ENCODE peak calls at places on chromosomes 5 and 9, in nine cellular contexts. One of them, this sample, is unnamed.

GRCh38 chr5:50440651-50441478 is at the start of gene EMB:
- DNase-seq in A549: peak
- DNase-seq in mesothelial cell of epicardium: peak
- DNase-seq in HCT116: peak
- DNase-seq in pancreas: peak
- DNase-seq in GM12865: peak
- DNase-seq in IMR-90: no peak
- DNase-seq in cardiac fibroblast: peak
- DNase-seq in foreskin fibroblast: peak
- DNase-seq in this sample: peak

GRCh38 chr5:57671371-57671770 is 188.8 kb upstream of the ACTBL2 start:
- DNase-seq in A549: no peak
- DNase-seq in mesothelial cell of epicardium: no peak
- DNase-seq in HCT116: no peak
- DNase-seq in pancreas: no peak
- DNase-seq in GM12865: no peak
- DNase-seq in IMR-90: no peak
- DNase-seq in cardiac fibroblast: no peak
- DNase-seq in foreskin fibroblast: no peak
- DNase-seq in this sample: no peak

GRCh38 chr5:1192971-1193590 is 8.3 kb upstream of the SLC6A19 start:
- DNase-seq in A549: no peak
- DNase-seq in mesothelial cell of epicardium: no peak
- DNase-seq in HCT116: no peak
- DNase-seq in pancreas: peak
- DNase-seq in GM12865: no peak
- DNase-seq in IMR-90: no peak
- DNase-seq in cardiac fibroblast: no peak
- DNase-seq in foreskin fibroblast: no peak
- DNase-seq in this sample: no peak

GRCh38 chr5:168666356-168666755 is 87.2 kb upstream of the PANK3 start:
- DNase-seq in A549: no peak
- DNase-seq in mesothelial cell of epicardium: no peak
- DNase-seq in HCT116: no peak
- DNase-seq in pancreas: no peak
- DNase-seq in GM12865: no peak
- DNase-seq in IMR-90: no peak
- DNase-seq in cardiac fibroblast: no peak
- DNase-seq in foreskin fibroblast: no peak
- DNase-seq in this sample: no peak

GRCh38 chr5:173315495-173316352 is 12.5 kb downstream of the STC2 start:
- DNase-seq in A549: no peak
- DNase-seq in mesothelial cell of epicardium: no peak
- DNase-seq in HCT116: no peak
- DNase-seq in pancreas: no peak
- DNase-seq in GM12865: no peak
- DNase-seq in IMR-90: peak
- DNase-seq in cardiac fibroblast: peak
- DNase-seq in foreskin fibroblast: peak
- DNase-seq in this sample: no peak

GRCh38 chr5:81904861-81905260 is 67.0 kb upstream of the ATG10 start:
- DNase-seq in A549: no peak
- DNase-seq in mesothelial cell of epicardium: no peak
- DNase-seq in HCT116: no peak
- DNase-seq in pancreas: no peak
- DNase-seq in GM12865: no peak
- DNase-seq in IMR-90: peak
- DNase-seq in cardiac fibroblast: peak
- DNase-seq in foreskin fibroblast: no peak
- DNase-seq in this sample: no peak

GRCh38 chr9:110444911-110445310 is 107.2 kb upstream of the TXNDC8 start:
- DNase-seq in A549: no peak
- DNase-seq in mesothelial cell of epicardium: no peak
- DNase-seq in HCT116: no peak
- DNase-seq in pancreas: no peak
- DNase-seq in GM12865: no peak
- DNase-seq in IMR-90: peak
- DNase-seq in cardiac fibroblast: peak
- DNase-seq in foreskin fibroblast: peak
- DNase-seq in this sample: no peak

GRCh38 chr5:86617309-86617755 is 409 bp upstream of the COX7C start:
- DNase-seq in A549: no peak
- DNase-seq in mesothelial cell of epicardium: no peak
- DNase-seq in HCT116: no peak
- DNase-seq in pancreas: no peak
- DNase-seq in GM12865: no peak
- DNase-seq in IMR-90: no peak
- DNase-seq in cardiac fibroblast: no peak
- DNase-seq in foreskin fibroblast: no peak
- DNase-seq in this sample: no peak

GRCh38 chr5:31209341-31209740 is 15.9 kb downstream of the CDH6 start:
- DNase-seq in A549: no peak
- DNase-seq in mesothelial cell of epicardium: no peak
- DNase-seq in HCT116: no peak
- DNase-seq in pancreas: no peak
- DNase-seq in GM12865: no peak
- DNase-seq in IMR-90: no peak
- DNase-seq in cardiac fibroblast: no peak
- DNase-seq in foreskin fibroblast: no peak
- DNase-seq in this sample: no peak

GRCh38 chr9:87179556-87180340 is 232.4 kb upstream of the GAS1 start:
- DNase-seq in A549: no peak
- DNase-seq in mesothelial cell of epicardium: no peak
- DNase-seq in HCT116: no peak
- DNase-seq in pancreas: no peak
- DNase-seq in GM12865: peak
- DNase-seq in IMR-90: no peak
- DNase-seq in cardiac fibroblast: no peak
- DNase-seq in foreskin fibroblast: no peak
- DNase-seq in this sample: no peak

GRCh38 chr5:170348069-170348702 is 41.0 kb downstream of the KCNMB1 start:
- DNase-seq in A549: no peak
- DNase-seq in mesothelial cell of epicardium: no peak
- DNase-seq in HCT116: no peak
- DNase-seq in pancreas: no peak
- DNase-seq in GM12865: no peak
- DNase-seq in IMR-90: no peak
- DNase-seq in cardiac fibroblast: peak
- DNase-seq in foreskin fibroblast: peak
- DNase-seq in this sample: no peak
- TF ChIP-seq CTCF in A549: no peak
- TF ChIP-seq CTCF in mesothelial cell of epicardium: no peak
- TF ChIP-seq CTCF in HCT116: no peak
- TF ChIP-seq CTCF in pancreas: no peak
- TF ChIP-seq CTCF in GM12865: no peak
- TF ChIP-seq CTCF in IMR-90: no peak
- TF ChIP-seq CTCF in cardiac fibroblast: no peak
- TF ChIP-seq CTCF in foreskin fibroblast: no peak
- TF ChIP-seq CTCF in this sample: no peak

GRCh38 chr9:88745281-88746001 is 210.5 kb downstream of the NXNL2 start:
- DNase-seq in A549: no peak
- DNase-seq in mesothelial cell of epicardium: no peak
- DNase-seq in HCT116: no peak
- DNase-seq in pancreas: no peak
- DNase-seq in GM12865: no peak
- DNase-seq in IMR-90: peak
- DNase-seq in cardiac fibroblast: peak
- DNase-seq in foreskin fibroblast: peak
- DNase-seq in this sample: no peak

GRCh38 chr9:88748566-88749238 is 213.7 kb downstream of the NXNL2 start:
- DNase-seq in A549: no peak
- DNase-seq in mesothelial cell of epicardium: no peak
- DNase-seq in HCT116: no peak
- DNase-seq in pancreas: no peak
- DNase-seq in GM12865: no peak
- DNase-seq in IMR-90: peak
- DNase-seq in cardiac fibroblast: peak
- DNase-seq in foreskin fibroblast: peak
- DNase-seq in this sample: no peak

GRCh38 chr9:88746744-88747398 is 211.9 kb downstream of the NXNL2 start:
- DNase-seq in A549: no peak
- DNase-seq in mesothelial cell of epicardium: no peak
- DNase-seq in HCT116: no peak
- DNase-seq in pancreas: no peak
- DNase-seq in GM12865: no peak
- DNase-seq in IMR-90: no peak
- DNase-seq in cardiac fibroblast: no peak
- DNase-seq in foreskin fibroblast: no peak
- DNase-seq in this sample: no peak

GRCh38 chr9:88747768-88748167 is 212.8 kb downstream of the NXNL2 start:
- DNase-seq in A549: peak
- DNase-seq in mesothelial cell of epicardium: no peak
- DNase-seq in HCT116: no peak
- DNase-seq in pancreas: no peak
- DNase-seq in GM12865: no peak
- DNase-seq in IMR-90: peak
- DNase-seq in cardiac fibroblast: peak
- DNase-seq in foreskin fibroblast: peak
- DNase-seq in this sample: no peak

DNA sequence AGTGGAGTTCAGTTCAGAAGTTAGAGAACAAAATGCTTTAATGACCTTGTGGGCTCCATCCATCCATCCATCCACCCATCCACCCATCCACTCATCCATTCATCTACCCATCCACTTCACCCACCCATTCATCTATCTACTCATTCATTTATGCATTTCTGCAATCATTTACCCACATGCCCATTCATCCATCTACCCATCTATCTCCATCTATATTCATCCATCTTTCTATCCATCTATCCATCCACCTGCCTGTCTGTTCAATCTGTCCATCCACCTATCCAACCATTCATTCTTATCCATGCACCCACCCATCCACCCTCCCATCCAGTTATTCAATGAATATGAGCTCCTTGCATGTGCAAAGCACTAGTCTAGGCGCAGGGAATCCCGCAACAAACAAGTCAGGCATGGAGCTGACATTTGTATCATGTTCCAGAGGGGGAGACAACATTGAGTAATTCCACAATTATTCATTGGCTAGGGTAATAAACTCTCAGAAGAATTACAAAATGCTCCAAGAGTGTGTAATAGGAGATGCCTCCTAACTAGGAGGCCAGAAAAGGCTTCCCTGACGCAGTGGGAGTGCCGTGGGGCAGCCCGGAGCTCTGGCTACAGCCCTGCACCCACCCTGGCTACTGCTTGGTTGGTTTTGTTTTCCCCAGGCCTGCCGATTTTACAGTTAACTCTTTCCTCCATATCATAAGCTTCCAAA is 211.2 kb downstream of the NXNL2 start:
- DNase-seq in A549: no peak
- DNase-seq in mesothelial cell of epicardium: no peak
- DNase-seq in HCT116: no peak
- DNase-seq in pancreas: no peak
- DNase-seq in GM12865: no peak
- DNase-seq in IMR-90: peak
- DNase-seq in cardiac fibroblast: peak
- DNase-seq in foreskin fibroblast: peak
- DNase-seq in this sample: no peak
- TF ChIP-seq CTCF in A549: no peak
- TF ChIP-seq CTCF in mesothelial cell of epicardium: no peak
- TF ChIP-seq CTCF in HCT116: no peak
- TF ChIP-seq CTCF in pancreas: no peak
- TF ChIP-seq CTCF in GM12865: no peak
- TF ChIP-seq CTCF in IMR-90: no peak
- TF ChIP-seq CTCF in cardiac fibroblast: no peak
- TF ChIP-seq CTCF in foreskin fibroblast: no peak
- TF ChIP-seq CTCF in this sample: no peak

GRCh38 chr5:160188151-160188967 is 40.9 kb upstream of the FABP6 start:
- DNase-seq in A549: peak
- DNase-seq in mesothelial cell of epicardium: peak
- DNase-seq in HCT116: no peak
- DNase-seq in pancreas: peak
- DNase-seq in GM12865: no peak
- DNase-seq in IMR-90: peak
- DNase-seq in cardiac fibroblast: peak
- DNase-seq in foreskin fibroblast: peak
- DNase-seq in this sample: no peak
- TF ChIP-seq CTCF in A549: no peak
- TF ChIP-seq CTCF in mesothelial cell of epicardium: no peak
- TF ChIP-seq CTCF in HCT116: no peak
- TF ChIP-seq CTCF in pancreas: no peak
- TF ChIP-seq CTCF in GM12865: peak
- TF ChIP-seq CTCF in IMR-90: peak
- TF ChIP-seq CTCF in cardiac fibroblast: no peak
- TF ChIP-seq CTCF in foreskin fibroblast: no peak
- TF ChIP-seq CTCF in this sample: no peak

GRCh38 chr5:11426442-11426841 is 477.8 kb downstream of the CTNND2 start:
- DNase-seq in A549: no peak
- DNase-seq in mesothelial cell of epicardium: no peak
- DNase-seq in HCT116: no peak
- DNase-seq in pancreas: no peak
- DNase-seq in GM12865: no peak
- DNase-seq in IMR-90: no peak
- DNase-seq in cardiac fibroblast: no peak
- DNase-seq in foreskin fibroblast: no peak
- DNase-seq in this sample: no peak
- TF ChIP-seq CTCF in A549: no peak
- TF ChIP-seq CTCF in mesothelial cell of epicardium: no peak
- TF ChIP-seq CTCF in HCT116: no peak
- TF ChIP-seq CTCF in pancreas: no peak
- TF ChIP-seq CTCF in GM12865: no peak
- TF ChIP-seq CTCF in IMR-90: no peak
- TF ChIP-seq CTCF in cardiac fibroblast: no peak
- TF ChIP-seq CTCF in foreskin fibroblast: no peak
- TF ChIP-seq CTCF in this sample: no peak